ENCODE peak calls at places on chromosome 11, in four cellular contexts. One of them, this sample, is unnamed.

GRCh38 chr11:36258730-36259360 is 30.4 kb downstream of the COMMD9 start:
- DNase-seq in tibial nerve: peak
- DNase-seq in fibroblast of pulmonary artery: peak
- DNase-seq in Jurkat, Clone E6-1: peak
- DNase-seq in this sample: peak

GRCh38 chr11:104547996-104548661 is 350.1 kb downstream of the CASP12 start:
- DNase-seq in tibial nerve: no peak
- DNase-seq in fibroblast of pulmonary artery: peak
- DNase-seq in Jurkat, Clone E6-1: no peak
- DNase-seq in this sample: no peak

GRCh38 chr11:110479070-110479444 is 49.3 kb downstream of the FDX1 start:
- DNase-seq in tibial nerve: no peak
- DNase-seq in fibroblast of pulmonary artery: no peak
- DNase-seq in Jurkat, Clone E6-1: no peak
- DNase-seq in this sample: no peak

GRCh38 chr11:57547854-57548377 is 10.5 kb downstream of the SMTNL1 start:
- DNase-seq in tibial nerve: no peak
- DNase-seq in fibroblast of pulmonary artery: no peak
- DNase-seq in Jurkat, Clone E6-1: no peak
- DNase-seq in this sample: no peak

GRCh38 chr11:112289588-112290461 is 29.2 kb upstream of the PLET1 start:
- DNase-seq in tibial nerve: peak
- DNase-seq in fibroblast of pulmonary artery: peak
- DNase-seq in Jurkat, Clone E6-1: peak
- DNase-seq in this sample: no peak

GRCh38 chr11:61817471-61818202 is 834 bp upstream of the FADS1 start:
- DNase-seq in tibial nerve: no peak
- DNase-seq in fibroblast of pulmonary artery: no peak
- DNase-seq in Jurkat, Clone E6-1: no peak
- DNase-seq in this sample: no peak

GRCh38 chr11:86805873-86806310 is 5.5 kb downstream of the PRSS23 start:
- DNase-seq in tibial nerve: no peak
- DNase-seq in fibroblast of pulmonary artery: peak
- DNase-seq in Jurkat, Clone E6-1: no peak
- DNase-seq in this sample: no peak

GRCh38 chr11:71418643-71419042 is 29.6 kb downstream of the DHCR7 start:
- DNase-seq in tibial nerve: no peak
- DNase-seq in fibroblast of pulmonary artery: no peak
- DNase-seq in Jurkat, Clone E6-1: peak
- DNase-seq in this sample: peak

GRCh38 chr11:23865341-23865975 is 631.4 kb upstream of the LUZP2 start:
- DNase-seq in tibial nerve: no peak
- DNase-seq in fibroblast of pulmonary artery: no peak
- DNase-seq in Jurkat, Clone E6-1: no peak
- DNase-seq in this sample: no peak

GRCh38 chr11:134476435-134477021 is 64.5 kb upstream of the B3GAT1 start:
- DNase-seq in tibial nerve: no peak
- DNase-seq in fibroblast of pulmonary artery: no peak
- DNase-seq in Jurkat, Clone E6-1: peak
- DNase-seq in this sample: no peak

GRCh38 chr11:72244317-72245231 is 598 bp upstream of the PHOX2A start:
- DNase-seq in tibial nerve: no peak
- DNase-seq in fibroblast of pulmonary artery: no peak
- DNase-seq in Jurkat, Clone E6-1: no peak
- DNase-seq in this sample: no peak

GRCh38 chr11:91998466-91998865 is 226.2 kb upstream of the FAT3 start:
- DNase-seq in tibial nerve: no peak
- DNase-seq in fibroblast of pulmonary artery: no peak
- DNase-seq in Jurkat, Clone E6-1: no peak
- DNase-seq in this sample: no peak

GRCh38 chr11:83921447-83922192 is 635.5 kb upstream of the CCDC90B start:
- DNase-seq in tibial nerve: no peak
- DNase-seq in fibroblast of pulmonary artery: no peak
- DNase-seq in Jurkat, Clone E6-1: no peak
- DNase-seq in this sample: no peak

GRCh38 chr11:130671801-130672700 is 223.6 kb downstream of the ADAMTS15 start:
- DNase-seq in tibial nerve: peak
- DNase-seq in fibroblast of pulmonary artery: peak
- DNase-seq in Jurkat, Clone E6-1: no peak
- DNase-seq in this sample: peak

GRCh38 chr11:108887436-108888238 is 222.8 kb downstream of the DDX10 start:
- DNase-seq in tibial nerve: no peak
- DNase-seq in fibroblast of pulmonary artery: peak
- DNase-seq in Jurkat, Clone E6-1: peak
- DNase-seq in this sample: no peak

GRCh38 chr11:128336203-128336602 is 251.2 kb downstream of the ETS1 start:
- DNase-seq in tibial nerve: no peak
- DNase-seq in fibroblast of pulmonary artery: peak
- DNase-seq in Jurkat, Clone E6-1: no peak
- DNase-seq in this sample: no peak

GRCh38 chr11:95322546-95322945 is 91.5 kb upstream of the SESN3 start:
- DNase-seq in tibial nerve: no peak
- DNase-seq in fibroblast of pulmonary artery: peak
- DNase-seq in Jurkat, Clone E6-1: no peak
- DNase-seq in this sample: peak

GRCh38 chr11:2792376-2793250 is 92.8 kb upstream of the KCNQ1OT1 start:
- DNase-seq in tibial nerve: no peak
- DNase-seq in fibroblast of pulmonary artery: no peak
- DNase-seq in Jurkat, Clone E6-1: no peak
- DNase-seq in this sample: no peak

GRCh38 chr11:57698843-57699365 is 13.1 kb downstream of the MED19 start:
- DNase-seq in tibial nerve: no peak
- DNase-seq in fibroblast of pulmonary artery: no peak
- DNase-seq in Jurkat, Clone E6-1: no peak
- DNase-seq in this sample: no peak

GRCh38 chr11:131875611-131876010 is 505.2 kb downstream of the NTM start:
- DNase-seq in tibial nerve: no peak
- DNase-seq in fibroblast of pulmonary artery: peak
- DNase-seq in Jurkat, Clone E6-1: no peak
- DNase-seq in this sample: peak
- H3K4me3 ChIP-seq in tibial nerve: no peak
- H3K4me3 ChIP-seq in fibroblast of pulmonary artery: no peak
- H3K4me3 ChIP-seq in Jurkat, Clone E6-1: no peak
- H3K4me3 ChIP-seq in this sample: no peak

GRCh38 chr11:125441648-125442410 is 54.2 kb downstream of the FEZ1 start:
- DNase-seq in tibial nerve: no peak
- DNase-seq in fibroblast of pulmonary artery: peak
- DNase-seq in Jurkat, Clone E6-1: no peak
- DNase-seq in this sample: no peak
- H3K4me3 ChIP-seq in tibial nerve: no peak
- H3K4me3 ChIP-seq in fibroblast of pulmonary artery: no peak
- H3K4me3 ChIP-seq in Jurkat, Clone E6-1: no peak
- H3K4me3 ChIP-seq in this sample: no peak

DNA sequence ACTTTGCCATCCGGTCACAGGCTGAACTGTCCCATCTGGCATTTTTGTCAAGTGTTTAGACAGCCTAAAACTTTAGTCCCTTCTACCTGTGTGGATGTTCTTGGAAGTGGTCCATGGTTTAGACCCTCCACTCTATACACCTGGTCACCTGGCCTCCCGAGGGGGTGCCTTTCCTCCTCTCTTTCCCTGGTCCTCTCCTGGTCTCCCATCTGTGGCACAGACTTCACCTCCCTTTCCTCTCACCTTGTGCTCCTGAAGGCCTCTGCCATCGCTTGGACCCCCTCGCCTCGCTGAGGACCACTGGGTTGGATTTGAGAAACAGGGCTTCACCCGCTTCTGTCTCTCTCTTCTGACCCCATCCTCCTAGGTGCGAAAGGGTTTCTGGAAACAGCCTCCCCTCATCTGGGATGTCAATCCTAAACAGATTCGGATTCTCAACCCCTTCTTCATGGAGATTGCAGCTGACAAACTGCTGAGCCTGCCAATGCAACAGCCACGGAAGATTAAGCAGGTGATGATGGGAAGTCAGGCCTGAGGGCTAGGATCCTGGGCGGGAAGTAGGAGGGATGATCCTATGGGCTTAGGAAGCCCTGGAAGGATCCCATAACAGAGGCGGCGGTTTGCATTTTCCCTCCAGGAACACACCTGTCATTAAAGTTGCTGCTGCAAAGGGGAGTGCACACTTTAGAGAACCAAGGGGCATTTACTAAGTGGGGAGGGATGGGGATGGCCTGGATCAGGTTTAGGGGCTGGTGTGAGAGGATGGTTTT is 53.6 kb downstream of the ST3GAL4 start:
- DNase-seq in tibial nerve: no peak
- DNase-seq in fibroblast of pulmonary artery: no peak
- DNase-seq in Jurkat, Clone E6-1: no peak
- DNase-seq in this sample: no peak
- H3K4me3 ChIP-seq in tibial nerve: no peak
- H3K4me3 ChIP-seq in fibroblast of pulmonary artery: no peak
- H3K4me3 ChIP-seq in Jurkat, Clone E6-1: no peak
- H3K4me3 ChIP-seq in this sample: no peak

GRCh38 chr11:12111482-12112149 is 1.2 kb downstream of the MICAL2 start:
- DNase-seq in tibial nerve: no peak
- DNase-seq in fibroblast of pulmonary artery: peak
- DNase-seq in Jurkat, Clone E6-1: no peak
- DNase-seq in this sample: no peak
- H3K4me3 ChIP-seq in tibial nerve: peak
- H3K4me3 ChIP-seq in fibroblast of pulmonary artery: peak
- H3K4me3 ChIP-seq in Jurkat, Clone E6-1: no peak
- H3K4me3 ChIP-seq in this sample: peak

DNA sequence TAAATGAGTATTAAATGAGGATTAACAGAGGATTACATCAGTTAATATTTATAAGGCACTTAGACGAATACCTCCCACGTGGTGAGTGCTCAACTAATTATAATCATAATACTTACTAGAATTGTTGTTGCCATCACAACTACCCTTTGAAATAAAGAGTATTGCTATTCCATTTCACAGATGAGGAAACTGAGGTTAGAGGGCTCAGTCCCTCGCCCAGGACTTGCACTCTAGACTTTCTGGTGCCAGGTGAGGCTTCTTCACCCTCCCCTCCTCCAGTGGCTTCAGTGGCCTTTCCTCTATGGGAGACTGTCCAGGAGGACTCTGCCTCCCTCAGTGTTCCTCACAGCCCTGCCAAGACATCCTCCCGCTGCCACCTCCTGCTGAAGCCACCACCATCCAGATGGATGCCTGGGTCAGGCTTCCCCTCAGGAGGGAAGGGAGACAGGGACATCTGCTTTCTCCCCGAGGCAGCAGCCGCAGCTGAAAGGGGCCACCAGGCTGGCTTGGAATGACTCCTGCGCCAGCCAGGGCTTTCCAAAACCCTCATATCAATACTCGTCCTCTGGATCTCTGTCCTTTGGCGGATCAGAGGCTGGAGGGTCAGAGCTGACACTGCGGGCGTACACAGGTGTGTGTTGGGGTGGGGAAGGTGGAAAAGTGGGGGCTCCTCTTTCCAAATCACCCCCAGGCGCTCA is 580.1 kb downstream of the BUD13 start:
- DNase-seq in tibial nerve: no peak
- DNase-seq in fibroblast of pulmonary artery: no peak
- DNase-seq in Jurkat, Clone E6-1: no peak
- DNase-seq in this sample: no peak
- H3K4me3 ChIP-seq in tibial nerve: peak
- H3K4me3 ChIP-seq in fibroblast of pulmonary artery: no peak
- H3K4me3 ChIP-seq in Jurkat, Clone E6-1: no peak
- H3K4me3 ChIP-seq in this sample: peak

This sample was measured in skeletal muscle cell.